ENCODE peak calls at places on chromosome 7, in nine cellular contexts. One of them, this sample, is unnamed.
A peak's percentile ranks its signal among the peaks of the same experiment; 100 is the strongest.

GRCh38 chr7:113548561-113548960 is 370.2 kb downstream of the PPP1R3A start:
- DNase-seq in tibial artery: no peak
- DNase-seq in heart left ventricle: no peak
- DNase-seq in bronchial epithelial cell: peak; percentile 47
- DNase-seq in transverse colon: no peak
- DNase-seq in HepG2: no peak
- DNase-seq in endothelial cell: no peak
- DNase-seq in foreskin keratinocyte: peak; percentile 37
- DNase-seq in Peyer's patch: no peak
- DNase-seq in this sample: peak; percentile 26

GRCh38 chr7:27154901-27155815 is 1.3 kb downstream of the HOXA7 start:
- DNase-seq in endothelial cell: no peak
- DNase-seq in foreskin keratinocyte: peak; percentile 68
- DNase-seq in Peyer's patch: peak; percentile 72
- DNase-seq in transverse colon: peak; percentile 53
- DNase-seq in bronchial epithelial cell: peak; percentile 31
- DNase-seq in tibial artery: no peak
- DNase-seq in heart left ventricle: no peak
- DNase-seq in HepG2: no peak
- DNase-seq in this sample: no peak

GRCh38 chr7:12594122-12594897 is 23.8 kb downstream of the SCIN start:
- DNase-seq in tibial artery: no peak
- DNase-seq in endothelial cell: no peak
- DNase-seq in heart left ventricle: no peak
- DNase-seq in transverse colon: no peak
- DNase-seq in HepG2: no peak
- DNase-seq in Peyer's patch: no peak
- DNase-seq in bronchial epithelial cell: peak; percentile 10
- DNase-seq in foreskin keratinocyte: no peak
- DNase-seq in this sample: peak; percentile 21

GRCh38 chr7:157788573-157788972 is 451.8 kb downstream of the DNAJB6 start:
- DNase-seq in HepG2: no peak
- DNase-seq in transverse colon: no peak
- DNase-seq in heart left ventricle: no peak
- DNase-seq in Peyer's patch: no peak
- DNase-seq in endothelial cell: no peak
- DNase-seq in bronchial epithelial cell: no peak
- DNase-seq in tibial artery: no peak
- DNase-seq in foreskin keratinocyte: no peak
- DNase-seq in this sample: no peak

GRCh38 chr7:12403287-12404181 is at the start of gene VWDE:
- DNase-seq in Peyer's patch: peak; percentile 56
- DNase-seq in bronchial epithelial cell: peak; percentile 30
- DNase-seq in foreskin keratinocyte: no peak
- DNase-seq in transverse colon: peak; percentile 71
- DNase-seq in endothelial cell: peak; percentile 37
- DNase-seq in tibial artery: no peak
- DNase-seq in heart left ventricle: peak; percentile 16
- DNase-seq in HepG2: no peak
- DNase-seq in this sample: peak; percentile 49

GRCh38 chr7:102415685-102416225 is 17.6 kb upstream of the ORAI2 start:
- DNase-seq in bronchial epithelial cell: no peak
- DNase-seq in Peyer's patch: no peak
- DNase-seq in tibial artery: no peak
- DNase-seq in transverse colon: peak; percentile 38
- DNase-seq in heart left ventricle: no peak
- DNase-seq in endothelial cell: no peak
- DNase-seq in foreskin keratinocyte: no peak
- DNase-seq in HepG2: no peak
- DNase-seq in this sample: no peak

GRCh38 chr7:44065431-44066110 is at the start of gene PGAM2:
- DNase-seq in tibial artery: peak; percentile 89
- DNase-seq in HepG2: no peak
- DNase-seq in bronchial epithelial cell: no peak
- DNase-seq in Peyer's patch: peak; percentile 52
- DNase-seq in endothelial cell: no peak
- DNase-seq in transverse colon: peak; percentile 18
- DNase-seq in foreskin keratinocyte: no peak
- DNase-seq in heart left ventricle: peak; percentile 92
- DNase-seq in this sample: no peak

GRCh38 chr7:130397472-130397871 is 17.2 kb downstream of the CPA1 start:
- DNase-seq in endothelial cell: no peak
- DNase-seq in transverse colon: no peak
- DNase-seq in bronchial epithelial cell: no peak
- DNase-seq in heart left ventricle: no peak
- DNase-seq in tibial artery: no peak
- DNase-seq in foreskin keratinocyte: no peak
- DNase-seq in HepG2: no peak
- DNase-seq in Peyer's patch: no peak
- DNase-seq in this sample: no peak

GRCh38 chr7:69342154-69342884 is 256.0 kb upstream of the AUTS2 start:
- DNase-seq in HepG2: no peak
- DNase-seq in bronchial epithelial cell: no peak
- DNase-seq in tibial artery: no peak
- DNase-seq in transverse colon: no peak
- DNase-seq in heart left ventricle: no peak
- DNase-seq in Peyer's patch: no peak
- DNase-seq in foreskin keratinocyte: no peak
- DNase-seq in endothelial cell: no peak
- DNase-seq in this sample: no peak

GRCh38 chr7:140415361-140415760 is 11.5 kb downstream of the RAB19 start:
- DNase-seq in foreskin keratinocyte: no peak
- DNase-seq in HepG2: no peak
- DNase-seq in endothelial cell: no peak
- DNase-seq in transverse colon: no peak
- DNase-seq in heart left ventricle: no peak
- DNase-seq in Peyer's patch: no peak
- DNase-seq in tibial artery: no peak
- DNase-seq in bronchial epithelial cell: no peak
- DNase-seq in this sample: no peak

GRCh38 chr7:2166625-2167280 is 66.0 kb downstream of the MAD1L1 start:
- DNase-seq in foreskin keratinocyte: no peak
- DNase-seq in bronchial epithelial cell: no peak
- DNase-seq in endothelial cell: no peak
- DNase-seq in heart left ventricle: peak; percentile 56
- DNase-seq in transverse colon: no peak
- DNase-seq in tibial artery: no peak
- DNase-seq in HepG2: no peak
- DNase-seq in Peyer's patch: peak; percentile 40
- DNase-seq in this sample: no peak

DNA sequence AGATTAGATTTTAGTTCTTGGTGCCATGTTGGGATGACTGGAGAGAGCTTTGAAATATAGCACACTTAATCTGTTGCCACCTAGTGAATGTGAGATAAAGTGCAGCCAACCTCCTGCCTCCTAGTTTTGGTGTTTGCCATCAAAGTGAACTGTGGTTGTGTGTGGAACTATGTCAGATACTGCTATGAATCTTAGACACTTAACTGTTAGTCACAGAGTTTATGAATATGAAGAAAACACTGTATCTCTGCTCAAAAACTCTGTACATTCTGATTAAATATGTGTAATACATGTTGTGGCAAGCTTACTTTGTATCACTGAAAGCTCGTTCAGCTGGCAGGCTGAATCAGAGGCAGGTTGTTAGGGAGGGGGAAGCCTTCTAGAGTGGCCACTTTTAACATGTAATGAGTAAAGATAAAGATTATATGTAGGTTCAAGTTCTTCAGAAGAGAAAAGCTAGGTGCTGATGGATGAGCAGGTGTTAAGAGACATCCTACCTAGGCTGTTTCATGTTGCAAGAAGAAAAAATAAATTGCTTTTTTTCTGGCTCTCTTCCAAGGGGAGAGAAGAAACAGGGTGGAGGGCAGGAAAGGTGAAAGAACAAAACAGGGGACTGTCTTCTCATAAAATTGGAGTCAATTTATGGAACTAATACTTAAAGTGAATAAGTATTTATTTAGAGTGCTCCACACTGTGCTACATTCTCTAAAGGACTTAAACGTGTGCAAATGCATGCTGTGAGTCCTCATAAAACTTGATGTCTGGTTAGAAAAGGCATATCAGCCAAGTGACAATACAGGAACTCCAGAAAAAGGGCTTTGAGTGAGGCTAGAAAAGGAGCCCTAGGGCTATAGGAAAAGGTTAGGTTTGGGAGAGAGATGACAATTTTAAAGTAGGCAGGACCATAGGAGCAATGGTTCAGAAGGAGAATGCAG is 14.1 kb upstream of the LAMB1 start:
- DNase-seq in tibial artery: no peak
- DNase-seq in HepG2: peak; percentile 55
- DNase-seq in foreskin keratinocyte: peak; percentile 94
- DNase-seq in bronchial epithelial cell: peak; percentile 96
- DNase-seq in endothelial cell: no peak
- DNase-seq in Peyer's patch: no peak
- DNase-seq in heart left ventricle: no peak
- DNase-seq in transverse colon: no peak
- DNase-seq in this sample: peak; percentile 65
- TF ChIP-seq CTCF in tibial artery: peak; percentile 35
- TF ChIP-seq CTCF in HepG2: peak; percentile 66
- TF ChIP-seq CTCF in foreskin keratinocyte: peak; percentile 91
- TF ChIP-seq CTCF in bronchial epithelial cell: peak; percentile 32
- TF ChIP-seq CTCF in endothelial cell: no peak
- TF ChIP-seq CTCF in Peyer's patch: peak; percentile 60
- TF ChIP-seq CTCF in heart left ventricle: peak; percentile 32
- TF ChIP-seq CTCF in transverse colon: peak; percentile 44
- TF ChIP-seq CTCF in this sample: peak; percentile 40

GRCh38 chr7:49789736-49790135 is 16.3 kb downstream of the VWC2 start:
- DNase-seq in heart left ventricle: no peak
- DNase-seq in Peyer's patch: no peak
- DNase-seq in tibial artery: no peak
- DNase-seq in endothelial cell: no peak
- DNase-seq in bronchial epithelial cell: no peak
- DNase-seq in transverse colon: no peak
- DNase-seq in HepG2: no peak
- DNase-seq in foreskin keratinocyte: no peak
- DNase-seq in this sample: no peak

GRCh38 chr7:49790209-49790608 is 16.8 kb downstream of the VWC2 start:
- DNase-seq in HepG2: no peak
- DNase-seq in Peyer's patch: no peak
- DNase-seq in endothelial cell: no peak
- DNase-seq in transverse colon: no peak
- DNase-seq in foreskin keratinocyte: no peak
- DNase-seq in heart left ventricle: no peak
- DNase-seq in bronchial epithelial cell: no peak
- DNase-seq in tibial artery: no peak
- DNase-seq in this sample: no peak

GRCh38 chr7:49787980-49788379 is 14.5 kb downstream of the VWC2 start:
- DNase-seq in endothelial cell: no peak
- DNase-seq in transverse colon: no peak
- DNase-seq in HepG2: no peak
- DNase-seq in foreskin keratinocyte: no peak
- DNase-seq in Peyer's patch: no peak
- DNase-seq in tibial artery: no peak
- DNase-seq in bronchial epithelial cell: no peak
- DNase-seq in heart left ventricle: peak; percentile 45
- DNase-seq in this sample: no peak

GRCh38 chr7:49788455-49789059 is 15.1 kb downstream of the VWC2 start:
- DNase-seq in tibial artery: no peak
- DNase-seq in HepG2: no peak
- DNase-seq in bronchial epithelial cell: no peak
- DNase-seq in transverse colon: no peak
- DNase-seq in foreskin keratinocyte: no peak
- DNase-seq in Peyer's patch: no peak
- DNase-seq in endothelial cell: no peak
- DNase-seq in heart left ventricle: no peak
- DNase-seq in this sample: no peak

DNA sequence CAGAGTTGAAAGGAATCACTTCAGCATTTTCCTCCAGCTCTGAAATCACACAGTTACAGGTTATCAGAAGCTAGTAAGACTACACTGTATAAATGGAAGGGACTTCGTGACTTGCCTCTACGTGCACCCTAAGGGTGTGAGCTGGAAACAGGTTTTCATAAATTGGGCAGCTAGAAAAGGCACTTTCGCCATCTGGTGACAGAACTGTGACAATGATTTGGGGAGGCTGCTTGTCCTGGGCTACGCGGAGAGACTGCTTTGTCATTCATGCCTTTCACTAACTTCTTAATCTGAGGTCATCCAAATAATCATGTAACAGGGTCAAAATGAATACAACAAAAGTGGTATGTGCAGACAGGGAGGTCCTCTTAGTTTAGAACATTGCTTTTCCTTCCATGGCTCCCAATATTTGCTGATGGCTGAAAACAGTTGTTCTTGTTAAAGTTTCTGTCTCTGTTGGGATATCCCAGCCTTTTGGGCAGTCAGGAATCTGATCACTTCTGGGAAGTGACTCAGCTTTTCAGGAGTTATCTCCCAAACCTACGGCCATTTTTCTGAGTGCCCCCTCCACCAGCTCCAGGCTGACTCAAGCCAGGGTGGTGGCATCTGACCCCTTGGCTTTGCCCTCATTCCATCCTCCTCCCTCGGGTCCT is 17.8 kb downstream of the VWC2 start:
- DNase-seq in foreskin keratinocyte: no peak
- DNase-seq in transverse colon: peak; percentile 26
- DNase-seq in Peyer's patch: no peak
- DNase-seq in tibial artery: no peak
- DNase-seq in heart left ventricle: peak; percentile 37
- DNase-seq in HepG2: peak; percentile 28
- DNase-seq in endothelial cell: peak; percentile 29
- DNase-seq in bronchial epithelial cell: peak; percentile 25
- DNase-seq in this sample: peak; percentile 7
- TF ChIP-seq CTCF in foreskin keratinocyte: peak; percentile 46
- TF ChIP-seq CTCF in transverse colon: peak; percentile 56
- TF ChIP-seq CTCF in Peyer's patch: peak; percentile 34
- TF ChIP-seq CTCF in tibial artery: peak; percentile 21
- TF ChIP-seq CTCF in heart left ventricle: peak; percentile 25
- TF ChIP-seq CTCF in HepG2: peak; percentile 64
- TF ChIP-seq CTCF in endothelial cell: no peak
- TF ChIP-seq CTCF in bronchial epithelial cell: peak; percentile 17
- TF ChIP-seq CTCF in this sample: peak; percentile 31

DNA sequence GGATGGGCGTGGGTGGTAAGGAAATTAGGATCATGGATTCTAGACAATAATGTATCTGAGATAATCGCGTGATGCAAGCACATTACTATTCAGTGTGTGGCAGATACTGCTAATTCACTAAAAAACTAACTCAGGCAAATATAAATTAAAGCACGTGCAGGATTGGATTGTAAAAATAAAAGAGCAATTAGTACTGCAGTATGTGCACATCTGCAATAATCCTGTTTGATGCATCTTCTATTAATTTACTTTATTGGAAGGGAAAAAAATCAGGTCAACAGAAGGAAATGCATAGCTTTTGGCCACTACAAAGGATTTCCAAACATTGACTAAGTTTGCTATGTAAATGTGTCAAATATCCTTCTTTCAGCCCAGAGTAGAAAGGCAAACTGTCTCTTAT is 22.0 kb downstream of the TWIST1 start:
- DNase-seq in heart left ventricle: no peak
- DNase-seq in foreskin keratinocyte: no peak
- DNase-seq in transverse colon: no peak
- DNase-seq in HepG2: no peak
- DNase-seq in endothelial cell: no peak
- DNase-seq in bronchial epithelial cell: no peak
- DNase-seq in tibial artery: no peak
- DNase-seq in Peyer's patch: no peak
- DNase-seq in this sample: no peak
- TF ChIP-seq CTCF in heart left ventricle: no peak
- TF ChIP-seq CTCF in foreskin keratinocyte: no peak
- TF ChIP-seq CTCF in transverse colon: no peak
- TF ChIP-seq CTCF in HepG2: no peak
- TF ChIP-seq CTCF in endothelial cell: no peak
- TF ChIP-seq CTCF in bronchial epithelial cell: no peak
- TF ChIP-seq CTCF in tibial artery: no peak
- TF ChIP-seq CTCF in Peyer's patch: no peak
- TF ChIP-seq CTCF in this sample: no peak

GRCh38 chr7:23336799-23337283 is 37.7 kb downstream of the MALSU1 start:
- DNase-seq in foreskin keratinocyte: no peak
- DNase-seq in Peyer's patch: no peak
- DNase-seq in heart left ventricle: no peak
- DNase-seq in endothelial cell: no peak
- DNase-seq in transverse colon: no peak
- DNase-seq in bronchial epithelial cell: no peak
- DNase-seq in HepG2: peak; percentile 80
- DNase-seq in tibial artery: no peak
- DNase-seq in this sample: no peak
- TF ChIP-seq CTCF in foreskin keratinocyte: no peak
- TF ChIP-seq CTCF in Peyer's patch: no peak
- TF ChIP-seq CTCF in heart left ventricle: no peak
- TF ChIP-seq CTCF in endothelial cell: no peak
- TF ChIP-seq CTCF in transverse colon: no peak
- TF ChIP-seq CTCF in bronchial epithelial cell: no peak
- TF ChIP-seq CTCF in HepG2: no peak
- TF ChIP-seq CTCF in tibial artery: no peak
- TF ChIP-seq CTCF in this sample: no peak

This sample was measured in MCF 10A.